ENCODE peak calls at places on chromosome 14, in four cellular contexts. S, F, G and O are unnamed samples.

GRCh38 chr14:69094481-69094880 is 58.4 kb downstream of the DCAF5 start:
- DNase-seq in S (no peak), F (no peak), G (peak), O (no peak)

GRCh38 chr14:48563465-48563864 is 888.1 kb upstream of the MDGA2 start:
- DNase-seq in S (peak), F (no peak), G (no peak), O (no peak)

GRCh38 chr14:39555749-39556148 is 123.5 kb upstream of the FBXO33 start:
- DNase-seq in S (no peak), F (no peak), G (no peak), O (no peak)

GRCh38 chr14:24051789-24052655 is at the start of gene CARMIL3:
- DNase-seq in S (no peak), F (no peak), G (peak), O (no peak)

GRCh38 chr14:101202627-101203404 is 299.3 kb upstream of the RTL1 start:
- DNase-seq in S (no peak), F (no peak), G (no peak), O (no peak)

GRCh38 chr14:103748539-103748867 is 32.9 kb downstream of the ZFYVE21 start:
- DNase-seq in S (no peak), F (no peak), G (no peak), O (no peak)

GRCh38 chr14:35558680-35559079 is 24.7 kb downstream of the INSM2 start:
- DNase-seq in S (no peak), F (no peak), G (no peak), O (no peak)

GRCh38 chr14:69687963-69688649 is 76.7 kb downstream of the SUSD6 start:
- DNase-seq in S (no peak), F (no peak), G (no peak), O (no peak)

GRCh38 chr14:32820686-32821085 is 118.0 kb upstream of the NPAS3 start:
- DNase-seq in S (no peak), F (no peak), G (no peak), O (no peak)

GRCh38 chr14:90696728-90697127 is 119.5 kb downstream of the TTC7B start:
- DNase-seq in S (no peak), F (no peak), G (no peak), O (no peak)

GRCh38 chr14:49970474-49971147 is 77.7 kb downstream of the ARF6 start:
- DNase-seq in S (no peak), F (no peak), G (peak), O (no peak)

GRCh38 chr14:90398315-90398811 is 1.5 kb downstream of the CALM1 start:
- DNase-seq in S (no peak), F (no peak), G (peak), O (peak)

GRCh38 chr14:42192659-42193425 is 586.2 kb downstream of the LRFN5 start:
- DNase-seq in S (peak), F (peak), G (no peak), O (no peak)